ENCODE peak calls at places on chromosomes 3 and 15, in five cellular contexts. Q is astrocyte of the spinal cord, W is natural killer cell, R is nephron progenitor cell, V is fibroblast of lung. Y is an unnamed sample.
A peak's percentile ranks its signal among the peaks of the same experiment; 100 is the strongest.

GRCh38 chr3:9020396-9020795 is 57.1 kb upstream of the RAD18 start:
- DNase-seq in R (no peak), V (no peak), Q (no peak), W (no peak), Y (no peak)

GRCh38 chr15:89820651-89821611 is 6.3 kb upstream of the ANPEP start:
- DNase-seq in W (no peak), V (peak; percentile 73), R (no peak), Q (peak; percentile 76), Y (no peak)

GRCh38 chr3:82179291-82179690 is 417.8 kb upstream of the GBE1 start:
- DNase-seq in V (no peak), W (no peak), Q (no peak), R (no peak), Y (no peak)

GRCh38 chr15:67103021-67103420 is 37.6 kb downstream of the SMAD3 start:
- DNase-seq in W (no peak), R (no peak), Q (no peak), V (no peak), Y (no peak)

GRCh38 chr3:144109944-144110343 is 138.3 kb downstream of the DIPK2A start:
- DNase-seq in R (no peak), Q (no peak), W (no peak), V (no peak), Y (no peak)

GRCh38 chr3:189490337-189490736 is 140.9 kb upstream of the TP63 start:
- DNase-seq in V (no peak), W (no peak), R (no peak), Q (no peak), Y (no peak)

GRCh38 chr3:18425641-18426403 is 683 bp upstream of the SATB1 start:
- DNase-seq in R (peak; percentile 73), W (peak; percentile 64), V (no peak), Q (no peak), Y (peak; percentile 82)

GRCh38 chr15:78930577-78931388 is 14.1 kb downstream of the CTSH start:
- DNase-seq in V (peak; percentile 81), R (no peak), Q (peak; percentile 89), W (no peak), Y (no peak)

GRCh38 chr15:84684092-84684491 is 26.1 kb upstream of the NMB start:
- DNase-seq in R (no peak), W (no peak), V (no peak), Q (peak; percentile 49), Y (no peak)

GRCh38 chr3:99159220-99159762 is 257.8 kb upstream of the DCBLD2 start:
- DNase-seq in Q (no peak), V (no peak), W (no peak), R (no peak), Y (no peak)

GRCh38 chr15:26632500-26632899 is 140.4 kb downstream of the GABRB3 start:
- DNase-seq in Q (no peak), V (no peak), W (no peak), R (no peak), Y (no peak)

GRCh38 chr15:34621675-34622074 is 38.2 kb upstream of the GOLGA8B start:
- DNase-seq in V (peak; percentile 56), Q (peak; percentile 42), W (no peak), R (no peak), Y (no peak)

GRCh38 chr3:149600619-149601018 is 57.2 kb downstream of the WWTR1 start:
- DNase-seq in Q (no peak), R (no peak), V (no peak), W (no peak), Y (no peak)

GRCh38 chr3:33438871-33439270 is 1.3 kb downstream of the UBP1 start:
- DNase-seq in R (no peak), W (no peak), V (peak; percentile 58), Q (no peak), Y (no peak)

GRCh38 chr3:5162102-5162501 is 25.4 kb upstream of the EDEM1 start:
- DNase-seq in R (no peak), W (no peak), Q (peak; percentile 87), V (peak; percentile 33), Y (no peak)

GRCh38 chr15:56428821-56429458 is 36.0 kb downstream of the MNS1 start:
- DNase-seq in Q (peak; percentile 42), V (peak; percentile 58), R (no peak), W (no peak), Y (no peak)

GRCh38 chr3:151468284-151468917 is 7.5 kb upstream of the IGSF10 start:
- DNase-seq in R (peak; percentile 47), V (peak; percentile 70), Q (peak; percentile 68), W (no peak), Y (peak; percentile 28)

GRCh38 chr15:98155356-98155755 is 194.9 kb downstream of the ARRDC4 start:
- DNase-seq in V (peak; percentile 3), Q (no peak), W (no peak), R (no peak), Y (no peak)

GRCh38 chr3:60742606-60743145 is 508.6 kb downstream of the FHIT start:
- DNase-seq in R (peak; percentile 46), Q (peak; percentile 78), W (no peak), V (peak; percentile 47), Y (peak; percentile 11)

GRCh38 chr3:39107056-39107873 is at the start of the genes GORASP1 and TTC21A:
- DNase-seq in R (peak; percentile 82), V (peak; percentile 86), Q (peak; percentile 87), W (peak; percentile 57), Y (peak; percentile 65)

GRCh38 chr15:60574801-60575631 is 96.1 kb upstream of the ICE2 start:
- DNase-seq in W (no peak), V (no peak), Q (no peak), R (no peak), Y (no peak)

GRCh38 chr15:89116404-89116803 is 28.1 kb downstream of the ABHD2 start:
- DNase-seq in W (no peak), R (no peak), V (no peak), Q (peak; percentile 61), Y (no peak)

GRCh38 chr15:85581495-85581894 is 201.1 kb downstream of the AKAP13 start:
- DNase-seq in V (no peak), Q (no peak), W (peak; percentile 39), R (no peak), Y (no peak)

GRCh38 chr3:151200586-151200985 is 2.4 kb downstream of the GPR171 start:
- DNase-seq in R (no peak), Q (peak; percentile 22), V (peak; percentile 17), W (no peak), Y (no peak)

GRCh38 chr3:135134293-135134692 is 339.2 kb downstream of the EPHB1 start:
- DNase-seq in R (no peak), W (no peak), Q (no peak), V (no peak), Y (no peak)

GRCh38 chr3:113439576-113439975 is 1.7 kb downstream of the CFAP44 start:
- DNase-seq in Q (no peak), V (no peak), W (no peak), R (no peak), Y (no peak)

GRCh38 chr3:184414418-184415228 is 34.8 kb downstream of the CHRD start:
- DNase-seq in Q (no peak), W (no peak), V (no peak), R (no peak), Y (no peak)

GRCh38 chr3:126654571-126655393 is at the start of gene TXNRD3:
- DNase-seq in R (peak; percentile 89), Q (peak; percentile 59), W (peak; percentile 43), V (peak; percentile 61), Y (peak; percentile 85)

GRCh38 chr3:13582366-13583250 is 33.7 kb downstream of the FBLN2 start:
- DNase-seq in R (no peak), W (no peak), Q (no peak), V (peak; percentile 61), Y (no peak)

GRCh38 chr3:78268716-78269668 is 1229.1 kb downstream of the ROBO2 start:
- DNase-seq in W (peak; percentile 31), V (no peak), Q (no peak), R (no peak), Y (no peak)

GRCh38 chr15:62360286-62360685 is 195.2 kb upstream of the C2CD4B start:
- DNase-seq in R (no peak), Q (no peak), W (no peak), V (peak; percentile 7), Y (no peak)

GRCh38 chr3:103308921-103309320 is 874.1 kb downstream of the ZPLD1 start:
- DNase-seq in W (no peak), R (no peak), V (no peak), Q (no peak), Y (no peak)
- TF ChIP-seq CTCF in W (no peak), R (peak; percentile 34), V (no peak), Q (peak; percentile 25), Y (peak; percentile 45)

GRCh38 chr3:101127991-101128390 is 134.8 kb upstream of the ABI3BP start:
- DNase-seq in R (no peak), Q (no peak), W (no peak), V (no peak), Y (no peak)

GRCh38 chr3:101134331-101134730 is 141.1 kb upstream of the ABI3BP start:
- DNase-seq in W (no peak), R (no peak), V (no peak), Q (no peak), Y (no peak)

GRCh38 chr3:101128786-101129185 is 135.6 kb upstream of the ABI3BP start:
- DNase-seq in V (no peak), Q (no peak), W (no peak), R (no peak), Y (no peak)

GRCh38 chr3:101133638-101134037 is 140.4 kb upstream of the ABI3BP start:
- DNase-seq in W (no peak), Q (no peak), V (no peak), R (no peak), Y (no peak)

DNA sequence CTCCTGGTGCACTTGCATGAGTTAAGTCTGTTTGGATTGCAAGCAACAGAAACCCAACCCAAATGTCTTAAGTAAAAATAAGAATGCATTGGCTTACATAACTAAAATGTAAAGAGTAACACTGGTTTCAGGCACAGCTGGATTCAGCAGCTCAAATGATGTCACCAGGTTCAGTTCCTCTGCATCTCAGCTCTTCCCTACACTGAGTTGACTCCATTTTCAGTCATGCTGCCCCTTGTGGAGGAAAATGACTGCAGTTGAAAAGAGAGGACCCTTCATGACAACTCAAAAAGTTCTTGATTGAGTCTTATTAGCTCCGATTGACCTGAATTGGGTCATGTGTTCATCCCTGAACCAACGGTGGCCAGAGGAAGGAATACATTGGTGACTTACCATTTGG is 138.5 kb upstream of the ABI3BP start:
- DNase-seq in V (no peak), R (no peak), Q (no peak), W (no peak), Y (no peak)
- TF ChIP-seq CTCF in V (peak; percentile 15), R (peak; percentile 7), Q (no peak), W (no peak), Y (no peak)

GRCh38 chr3:55435446-55435845 is 51.7 kb downstream of the WNT5A start:
- DNase-seq in V (no peak), R (no peak), W (no peak), Q (no peak), Y (no peak)

GRCh38 chr3:55431041-55431440 is 56.1 kb downstream of the WNT5A start:
- DNase-seq in Q (no peak), V (no peak), W (no peak), R (no peak), Y (no peak)

GRCh38 chr3:55439657-55440405 is 47.3 kb downstream of the WNT5A start:
- DNase-seq in R (no peak), V (no peak), W (no peak), Q (no peak), Y (no peak)

GRCh38 chr3:55436644-55437043 is 50.5 kb downstream of the WNT5A start:
- DNase-seq in Q (no peak), V (no peak), W (no peak), R (no peak), Y (no peak)

GRCh38 chr3:55434789-55435188 is 52.3 kb downstream of the WNT5A start:
- DNase-seq in Q (no peak), R (no peak), V (peak; percentile 37), W (no peak), Y (no peak)
- TF ChIP-seq CTCF in Q (peak; percentile 54), R (peak; percentile 31), V (peak; percentile 55), W (no peak), Y (peak; percentile 52)

GRCh38 chr3:59308684-59309083 is 258.9 kb upstream of the CFAP20DC start:
- DNase-seq in W (no peak), Q (no peak), R (no peak), V (no peak), Y (no peak)
- TF ChIP-seq CTCF in W (peak; percentile 10), Q (peak; percentile 44), R (peak; percentile 28), V (peak; percentile 16), Y (peak; percentile 17)